ENCODE peak calls at places on chromosomes 2 and 18, in five cellular contexts. Z is brain microvascular endothelial cell, N is lower lobe of right lung, T is suprapubic skin, B is WERI-Rb-1. F is an unnamed sample.

GRCh38 chr2:42135381-42136312 is 33.5 kb upstream of the EML4 start:
- DNase-seq in Z (no peak), N (no peak), T (no peak), B (no peak), F (no peak)

GRCh38 chr2:10329880-10330699 is 27.4 kb downstream of the HPCAL1 start:
- DNase-seq in Z (peak; percentile 55), N (no peak), T (no peak), B (peak; percentile 45), F (no peak)

GRCh38 chr2:215439980-215440512 is 4.2 kb upstream of the FN1 start:
- DNase-seq in Z (no peak), N (no peak), T (no peak), B (no peak), F (peak; percentile 32)

GRCh38 chr2:138780451-138780880 is 276 bp upstream of the NXPH2 start:
- DNase-seq in Z (no peak), N (no peak), T (no peak), B (no peak), F (no peak)

GRCh38 chr2:142944264-142944663 is 66.8 kb downstream of the KYNU start:
- DNase-seq in Z (no peak), N (no peak), T (no peak), B (no peak), F (peak; percentile 60)

GRCh38 chr2:46353509-46353908 is 56.3 kb downstream of the EPAS1 start:
- DNase-seq in Z (no peak), N (no peak), T (no peak), B (no peak), F (no peak)

GRCh38 chr18:47209166-47209565 is 33.0 kb upstream of the IER3IP1 start:
- DNase-seq in Z (no peak), N (no peak), T (no peak), B (peak; percentile 45), F (no peak)

GRCh38 chr2:177242136-177242987 is 22.2 kb downstream of the NFE2L2 start:
- DNase-seq in Z (peak; percentile 74), N (no peak), T (no peak), B (no peak), F (peak; percentile 64)

GRCh38 chr2:42030829-42031228 is 17.0 kb upstream of the PKDCC start:
- DNase-seq in Z (no peak), N (no peak), T (no peak), B (no peak), F (no peak)

GRCh38 chr2:144660518-144661316 is 140.8 kb upstream of the ZEB2 start:
- DNase-seq in Z (peak; percentile 42), N (no peak), T (no peak), B (peak; percentile 38), F (peak; percentile 64)
- TF ChIP-seq CTCF in Z (no peak), N (no peak), T (no peak), B (no peak), F (no peak)

DNA sequence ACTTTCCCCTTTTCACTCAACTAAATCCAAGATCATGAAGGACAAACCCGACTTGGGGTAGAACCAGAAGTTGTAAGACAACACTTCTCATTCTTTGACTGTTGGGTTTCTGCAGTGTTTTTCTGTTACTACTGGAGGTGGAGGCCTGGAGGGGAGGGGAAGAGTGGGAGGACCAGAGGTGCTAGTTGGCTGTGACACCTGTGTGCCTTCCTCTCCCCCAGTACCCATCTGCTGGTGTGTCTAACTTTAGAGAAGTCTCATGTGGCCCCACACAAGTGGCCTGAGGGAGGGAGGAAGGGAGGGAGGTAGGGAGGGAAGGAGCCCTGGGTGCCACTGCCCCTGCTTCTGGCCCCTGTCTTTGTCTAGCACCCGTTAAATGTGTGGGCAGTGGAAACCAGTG is 84.7 kb upstream of the BCL2L11 start:
- DNase-seq in Z (no peak), N (no peak), T (no peak), B (no peak), F (no peak)
- H3K27ac ChIP-seq in Z (no peak overlapping the region), N (no peak overlapping the region), T (no peak overlapping the region), B (no peak overlapping the region), F (no peak overlapping the region)

DNA sequence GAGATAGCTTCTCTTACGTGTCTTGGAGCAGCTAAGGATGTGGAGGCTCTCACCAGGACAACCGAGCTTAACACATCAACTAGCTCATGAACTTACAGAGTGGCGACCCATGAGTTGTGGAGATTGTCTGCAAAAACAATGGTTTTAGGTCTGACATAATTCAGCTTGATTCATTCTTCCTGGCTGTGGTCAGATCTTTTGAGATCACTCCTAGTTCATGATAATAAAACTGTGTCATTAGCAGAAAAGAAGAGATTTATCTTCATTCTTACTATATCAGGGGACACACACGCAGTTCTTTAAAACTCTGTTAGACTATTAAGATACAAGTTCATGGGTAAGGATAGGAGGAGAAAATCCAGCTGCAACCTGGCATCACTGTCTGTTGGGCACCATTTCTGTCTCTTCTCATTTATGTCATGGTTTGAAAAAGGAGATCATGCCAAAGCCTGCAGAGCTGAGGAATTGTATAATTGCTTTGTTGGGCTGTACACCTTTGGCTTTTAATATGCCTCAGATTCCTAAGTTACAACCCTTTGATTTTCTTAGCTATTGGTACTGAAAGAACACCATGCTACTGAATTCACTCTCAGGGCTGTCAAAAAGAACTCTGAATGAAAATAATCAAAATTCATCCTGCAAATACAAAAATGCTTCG is 174.1 kb downstream of the ACKR3 start:
- DNase-seq in Z (peak; percentile 99), N (no peak), T (no peak), B (no peak), F (peak; percentile 31)
- H3K27me3 ChIP-seq in Z (no peaks in the 10 kb centered on the region), N (no peaks in the 10 kb centered on the region), T (no peaks in the 10 kb centered on the region), B (no peaks in the 10 kb centered on the region), F (no peaks in the 10 kb centered on the region)

DNA sequence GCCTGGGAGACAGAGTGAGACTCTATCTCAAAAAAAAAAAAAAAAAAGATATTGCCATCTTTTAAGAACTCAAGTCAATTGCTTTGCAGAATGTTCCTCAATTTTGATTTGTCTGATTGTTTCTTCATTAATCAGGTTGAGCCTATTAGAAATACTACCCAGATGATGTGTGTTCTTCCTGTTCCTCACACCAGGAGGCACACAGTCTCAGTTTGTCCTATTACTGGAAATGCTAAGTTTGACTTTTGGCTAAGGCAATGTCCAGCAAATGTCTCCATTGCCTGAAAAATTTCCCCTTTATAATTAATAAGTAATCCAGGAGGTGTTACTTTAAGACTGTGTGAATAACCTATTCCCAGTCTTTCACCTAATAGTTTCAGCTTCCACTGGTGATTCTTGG is 28.4 kb downstream of the BOLA3 start:
- DNase-seq in Z (no peak), N (no peak), T (no peak), B (no peak), F (no peak)
- TF ChIP-seq CTCF in Z (peak; percentile 22), N (no peak), T (no peak), B (peak; percentile 32), F (peak; percentile 39)

DNA sequence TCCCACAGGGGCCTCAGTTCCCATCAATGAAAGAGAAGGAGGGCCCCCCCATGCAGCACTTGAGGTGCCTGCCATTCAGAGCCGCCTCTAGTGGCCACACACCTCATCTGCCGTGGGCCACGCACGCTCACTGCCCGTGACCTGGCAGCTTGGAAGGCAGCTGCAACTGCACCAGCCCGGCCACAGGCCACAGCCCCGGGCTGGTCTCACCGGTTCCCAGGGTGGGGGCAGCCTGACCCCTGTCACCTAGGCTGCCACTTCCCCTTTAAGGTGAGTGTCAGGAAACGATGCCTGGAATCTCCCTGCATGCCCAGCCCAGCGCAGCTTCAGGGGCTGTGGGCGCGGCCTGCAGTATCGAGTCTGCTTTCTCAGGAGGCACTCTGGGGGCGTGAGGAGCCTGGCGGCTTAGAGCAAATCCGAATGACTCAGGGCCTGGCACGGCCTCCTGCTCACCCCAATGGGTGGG is 2.6 kb downstream of the MAB21L4 start:
- DNase-seq in Z (no peak), N (no peak), T (no peak), B (peak; percentile 82), F (peak; percentile 18)
- H3K27ac ChIP-seq in Z (no peak overlapping the region), N (no peak overlapping the region), T (peak overlapping the region; percentile 34), B (peak overlapping the region; percentile 38), F (no peak overlapping the region)

GRCh38 chr2:44943031-44943692 is 1.7 kb downstream of the SIX3 start:
- DNase-seq in Z (no peak), N (no peak), T (no peak), B (no peak), F (no peak)

GRCh38 chr2:44944102-44944951 is 2.8 kb downstream of the SIX3 start:
- DNase-seq in Z (no peak), N (no peak), T (no peak), B (no peak), F (no peak)

GRCh38 chr2:44944952-44945612 is 3.6 kb downstream of the SIX3 start:
- DNase-seq in Z (no peak), N (no peak), T (no peak), B (no peak), F (no peak)

GRCh38 chr2:44942304-44943030 is 965 bp downstream of the SIX3 start:
- DNase-seq in Z (no peak), N (peak; percentile 48), T (no peak), B (no peak), F (no peak)

DNA sequence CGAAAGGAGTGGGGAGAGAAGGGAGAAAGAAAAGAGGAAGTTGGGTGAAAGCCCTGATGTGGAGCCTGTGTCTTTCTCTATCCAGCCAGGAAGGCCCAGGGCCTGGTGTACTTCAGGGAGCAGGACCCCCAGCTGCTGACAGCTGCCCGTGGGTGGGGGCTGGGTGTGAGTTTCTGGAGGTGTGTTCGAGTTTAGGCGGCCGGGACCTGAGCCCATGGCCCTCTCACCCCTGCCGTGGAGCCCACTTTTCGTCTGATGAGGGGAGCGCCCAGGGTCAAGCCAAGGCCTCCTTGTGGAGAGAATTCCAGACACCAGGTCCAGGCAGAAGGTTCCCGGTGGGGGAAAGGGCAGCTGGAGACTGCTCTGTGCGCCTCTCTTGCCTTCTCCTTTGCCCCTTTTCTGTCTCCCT is 2.2 kb downstream of the SIX3 start:
- DNase-seq in Z (no peak), N (no peak), T (no peak), B (no peak), F (no peak)
- H3K27me3 ChIP-seq in Z (peaks cover 89% of the 10 kb centered on the region), N (peaks cover 95% of the 10 kb centered on the region), T (peaks cover 97% of the 10 kb centered on the region), B (no peaks in the 10 kb centered on the region), F (peaks cover 100% of the 10 kb centered on the region)